ENCODE peak calls at places on chromosomes 1 and 21, in ten cellular contexts. E is fibroblast of lung; Q is AG04450; R is heart left ventricle; I is naive thymus-derived CD4-positive, alpha-beta T cell; T is mesendoderm; G is SK-N-SH; A is ascending aorta; F is left ventricle myocardium inferior; L is left lung. N is an unnamed sample.

GRCh38 chr1:11800756-11801433 is 4.9 kb downstream of the MTHFR start:
- DNase-seq in F (no peak), E (no peak), R (peak), G (no peak), I (no peak), A (no peak), T (no peak), Q (no peak), L (no peak), N (no peak)

GRCh38 chr1:240254006-240254405 is 162.3 kb downstream of the FMN2 start:
- DNase-seq in F (no peak), A (no peak), I (no peak), G (no peak), R (no peak), E (no peak), L (peak), Q (no peak), T (no peak), N (no peak)

GRCh38 chr1:72462506-72462905 is 180.2 kb upstream of the NEGR1 start:
- DNase-seq in A (no peak), L (no peak), R (no peak), E (no peak), Q (no peak), F (no peak), T (no peak), G (no peak), I (no peak), N (no peak)

GRCh38 chr1:3821934-3822307 is 25.6 kb upstream of the LRRC47 start:
- DNase-seq in L (no peak), A (no peak), G (no peak), Q (no peak), T (no peak), I (no peak), R (no peak), F (no peak), E (no peak), N (no peak)

GRCh38 chr1:32071758-32072621 is 749 bp upstream of the TMEM39B start:
- DNase-seq in R (no peak), L (no peak), E (peak), Q (peak), F (no peak), A (no peak), T (peak), I (no peak), G (no peak), N (peak)

GRCh38 chr21:16473965-16474364 is 744.2 kb downstream of the USP25 start:
- DNase-seq in R (peak), Q (no peak), I (no peak), G (no peak), E (peak), T (no peak), A (no peak), F (no peak), L (no peak), N (peak)

GRCh38 chr1:227939791-227940771 is 7.7 kb downstream of the WNT9A start:
- DNase-seq in E (no peak), I (no peak), A (peak), L (peak), G (no peak), F (no peak), T (no peak), Q (no peak), R (peak), N (no peak)

GRCh38 chr1:153217212-153217611 is at the start of gene PRR9:
- DNase-seq in L (no peak), A (no peak), G (no peak), E (no peak), I (no peak), T (peak), F (no peak), Q (no peak), R (no peak), N (peak)

GRCh38 chr1:35447278-35447677 is 109.9 kb downstream of the KIAA0319L start:
- DNase-seq in R (no peak), G (no peak), I (no peak), E (peak), A (no peak), T (no peak), Q (no peak), F (no peak), L (no peak), N (no peak)

GRCh38 chr1:108829498-108829916 is 27.4 kb downstream of the AKNAD1 start:
- DNase-seq in Q (no peak), F (no peak), A (no peak), T (no peak), I (no peak), L (no peak), G (no peak), E (peak), R (no peak), N (peak)

GRCh38 chr1:160834945-160835565 is 27.6 kb downstream of the CD244 start:
- DNase-seq in I (peak), E (peak), L (no peak), T (peak), G (peak), A (no peak), F (no peak), Q (peak), R (no peak), N (peak)

GRCh38 chr1:41728403-41729202 is 190.1 kb downstream of the HIVEP3 start:
- DNase-seq in R (no peak), G (peak), I (peak), A (no peak), L (no peak), F (no peak), Q (no peak), E (no peak), T (no peak), N (no peak)

GRCh38 chr21:32131960-32132359 is 146.9 kb downstream of the MIS18A start:
- DNase-seq in F (no peak), A (no peak), R (no peak), G (no peak), T (peak), E (peak), L (no peak), Q (no peak), I (no peak), N (peak)

GRCh38 chr1:226714148-226714547 is 24.9 kb downstream of the ITPKB start:
- DNase-seq in F (no peak), L (no peak), I (no peak), T (no peak), Q (no peak), G (no peak), A (no peak), E (no peak), R (no peak), N (no peak)

GRCh38 chr1:151475175-151475574 is 15.9 kb upstream of the POGZ start:
- DNase-seq in I (no peak), E (no peak), G (no peak), T (no peak), Q (no peak), L (no peak), F (no peak), R (no peak), A (no peak), N (no peak)

GRCh38 chr1:17201201-17202021 is 3.5 kb upstream of the PADI1 start:
- DNase-seq in I (peak), E (no peak), G (no peak), F (no peak), Q (no peak), A (peak), R (no peak), L (no peak), T (no peak), N (no peak)

GRCh38 chr1:18217398-18218043 is 109.9 kb downstream of the IGSF21 start:
- DNase-seq in E (no peak), T (peak), L (no peak), Q (no peak), A (no peak), R (no peak), F (no peak), I (no peak), G (peak), N (peak)

GRCh38 chr1:180927841-180928240 is 15.1 kb downstream of the KIAA1614 start:
- DNase-seq in A (no peak), Q (no peak), G (peak), E (no peak), T (no peak), F (no peak), I (no peak), L (no peak), R (no peak), N (peak)

GRCh38 chr1:54238353-54239040 is 38.5 kb downstream of the MRPL37 start:
- DNase-seq in G (peak), I (no peak), T (no peak), R (no peak), L (no peak), Q (no peak), E (no peak), F (no peak), A (no peak), N (no peak)

GRCh38 chr1:23133587-23133986 is 35.1 kb downstream of the LUZP1 start:
- DNase-seq in G (no peak), L (no peak), T (no peak), I (no peak), R (no peak), Q (no peak), F (no peak), A (no peak), E (no peak), N (no peak)

GRCh38 chr21:19692231-19692630 is 1288.6 kb upstream of the TMPRSS15 start:
- DNase-seq in I (no peak), E (no peak), F (no peak), G (no peak), L (no peak), R (no peak), A (no peak), T (peak), Q (no peak), N (no peak)

GRCh38 chr1:155910621-155911121 is 478 bp downstream of the RIT1 start:
- DNase-seq in I (peak), Q (no peak), L (no peak), T (peak), E (peak), F (no peak), A (no peak), R (peak), G (peak), N (peak)

GRCh38 chr1:59564192-59564891 is 250.4 kb upstream of the HOOK1 start:
- DNase-seq in F (no peak), T (no peak), L (no peak), I (no peak), A (no peak), R (no peak), Q (no peak), E (no peak), G (no peak), N (peak)

GRCh38 chr1:70667771-70668170 is 256.7 kb downstream of the CTH start:
- DNase-seq in A (no peak), E (no peak), I (no peak), R (no peak), F (no peak), T (no peak), L (no peak), Q (no peak), G (no peak), N (peak)

GRCh38 chr21:45835301-45836267 is 146.0 kb upstream of the COL6A1 start:
- DNase-seq in L (no peak), G (peak), R (no peak), E (no peak), T (no peak), A (peak), Q (no peak), I (peak), F (no peak), N (no peak)

GRCh38 chr21:36437745-36438128 is 42.2 kb downstream of the CLDN14 start:
- DNase-seq in F (no peak), G (no peak), R (no peak), T (no peak), E (peak), L (no peak), Q (peak), I (no peak), A (no peak), N (peak)

GRCh38 chr1:14598498-14599172 is at the start of gene KAZN:
- DNase-seq in T (peak), I (no peak), F (peak), G (peak), R (no peak), Q (no peak), E (no peak), L (peak), A (no peak), N (peak)

GRCh38 chr1:26337206-26337535 is 16.8 kb downstream of the CRYBG2 start:
- DNase-seq in Q (no peak), F (no peak), G (no peak), T (no peak), A (no peak), R (no peak), I (no peak), E (no peak), L (no peak), N (no peak)

GRCh38 chr1:26338670-26339069 is 15.3 kb downstream of the CRYBG2 start:
- DNase-seq in E (no peak), I (no peak), R (no peak), G (no peak), T (no peak), Q (no peak), A (no peak), F (no peak), L (no peak), N (no peak)

GRCh38 chr1:26335774-26336476 is 18.0 kb downstream of the CRYBG2 start:
- DNase-seq in L (peak), E (no peak), T (no peak), G (no peak), A (no peak), Q (no peak), F (no peak), I (no peak), R (no peak), N (no peak)

GRCh38 chr1:26337625-26338024 is 16.3 kb downstream of the CRYBG2 start:
- DNase-seq in E (no peak), F (no peak), T (no peak), A (no peak), I (no peak), L (no peak), G (no peak), R (no peak), Q (no peak), N (no peak)

GRCh38 chr1:26336477-26337205 is 17.3 kb downstream of the CRYBG2 start:
- DNase-seq in L (peak), A (peak), Q (no peak), G (peak), E (no peak), T (peak), I (peak), F (peak), R (peak), N (peak)
- H3K27ac ChIP-seq in L (no peak), A (no peak), Q (no peak), G (no peak), E (no peak), T (no peak), I (peak), F (no peak), R (no peak), N (no peak)

GRCh38 chr1:115565789-115566188 is 76.0 kb upstream of the VANGL1 start:
- DNase-seq in E (no peak), Q (no peak), A (no peak), L (no peak), R (no peak), T (no peak), I (no peak), F (no peak), G (no peak), N (no peak)

GRCh38 chr1:115559987-115560386 is 81.8 kb upstream of the VANGL1 start:
- DNase-seq in I (no peak), Q (no peak), T (peak), E (no peak), R (no peak), A (no peak), F (no peak), L (no peak), G (no peak), N (no peak)

GRCh38 chr1:115565353-115565752 is 76.4 kb upstream of the VANGL1 start:
- DNase-seq in G (peak), R (no peak), Q (no peak), I (no peak), E (no peak), F (no peak), L (no peak), T (no peak), A (no peak), N (no peak)

GRCh38 chr1:115567431-115567830 is 74.3 kb upstream of the VANGL1 start:
- DNase-seq in E (no peak), F (no peak), L (no peak), T (no peak), A (no peak), I (no peak), Q (no peak), R (no peak), G (no peak), N (peak)

GRCh38 chr1:115564201-115564600 is 77.6 kb upstream of the VANGL1 start:
- DNase-seq in Q (no peak), L (peak), I (no peak), G (peak), F (no peak), T (peak), A (no peak), R (no peak), E (no peak), N (no peak)
- H3K4me3 ChIP-seq in Q (peak), L (no peak), I (no peak), G (peak), F (no peak), T (no peak), A (no peak), R (no peak), E (no peak), N (no peak)

GRCh38 chr1:7642781-7643180 is 128.3 kb upstream of the VAMP3 start:
- DNase-seq in G (no peak), I (no peak), Q (no peak), A (no peak), L (peak), T (no peak), R (no peak), E (no peak), F (no peak), N (no peak)
- H3K27ac ChIP-seq in G (peak), I (no peak), Q (no peak), A (no peak), L (no peak), T (no peak), R (no peak), E (no peak), F (no peak), N (no peak)

GRCh38 chr1:215393476-215393875 is 173.6 kb upstream of the KCTD3 start:
- DNase-seq in L (no peak), R (no peak), E (no peak), Q (no peak), G (no peak), I (no peak), T (no peak), F (no peak), A (no peak), N (no peak)
- H3K4me3 ChIP-seq in L (no peak), R (no peak), E (no peak), Q (no peak), G (no peak), I (no peak), T (no peak), F (no peak), A (no peak), N (no peak)

N was measured in GM23248.